ENCODE peak calls at places on chromosomes 3 and 15, in ten cellular contexts. K, L, C, V, S, P, G, H, W and Q are unnamed samples.

GRCh38 chr3:15535757-15536156 is 14.3 kb upstream of the COLQ start:
- DNase-seq in K (no peak), L (no peak), C (no peak), V (no peak), S (peak; percentile 15), P (no peak), G (no peak), H (no peak), W (no peak), Q (no peak)

GRCh38 chr3:197501496-197501878 is 54.3 kb downstream of the BDH1 start:
- DNase-seq in K (no peak), L (no peak), C (peak; percentile 62), V (no peak), S (peak; percentile 31), P (no peak), G (no peak), H (no peak), W (no peak), Q (no peak)

GRCh38 chr3:45574067-45574494 is 20.5 kb upstream of the LIMD1 start:
- DNase-seq in K (no peak), L (no peak), C (no peak), V (no peak), S (no peak), P (no peak), G (no peak), H (no peak), W (no peak), Q (no peak)

GRCh38 chr3:57059416-57059815 is 1.0 kb upstream of the SPATA12 start:
- DNase-seq in K (no peak), L (no peak), C (no peak), V (no peak), S (no peak), P (no peak), G (no peak), H (no peak), W (no peak), Q (no peak)

GRCh38 chr3:177490626-177491025 is 293.3 kb upstream of the TBL1XR1 start:
- DNase-seq in K (no peak), L (no peak), C (no peak), V (no peak), S (no peak), P (no peak), G (no peak), H (no peak), W (no peak), Q (no peak)

GRCh38 chr3:167067844-167068161 is 312.3 kb downstream of the ZBBX start:
- DNase-seq in K (no peak), L (no peak), C (no peak), V (no peak), S (no peak), P (no peak), G (no peak), H (no peak), W (no peak), Q (no peak)

GRCh38 chr3:100796556-100796955 is 87.3 kb downstream of the TFG start:
- DNase-seq in K (no peak), L (no peak), C (no peak), V (no peak), S (peak; percentile 47), P (no peak), G (no peak), H (no peak), W (no peak), Q (no peak)

GRCh38 chr3:152183473-152183872 is 85.3 kb upstream of the MBNL1 start:
- DNase-seq in K (no peak), L (peak; percentile 40), C (peak; percentile 54), V (no peak), S (peak; percentile 44), P (peak; percentile 40), G (peak; percentile 42), H (peak; percentile 34), W (no peak), Q (no peak)

GRCh38 chr3:100706365-100706764 is 2.9 kb upstream of the TFG start:
- DNase-seq in K (no peak), L (no peak), C (no peak), V (no peak), S (peak; percentile 13), P (no peak), G (no peak), H (no peak), W (no peak), Q (no peak)

GRCh38 chr3:141370065-141370533 is 1.8 kb downstream of the ZBTB38 start:
- DNase-seq in K (peak; percentile 69), L (peak; percentile 51), C (peak; percentile 94), V (no peak), S (peak; percentile 90), P (peak; percentile 71), G (peak; percentile 68), H (peak; percentile 68), W (no peak), Q (no peak)

GRCh38 chr3:94195381-94195780 is 132.5 kb downstream of the NSUN3 start:
- DNase-seq in K (no peak), L (no peak), C (no peak), V (no peak), S (no peak), P (no peak), G (no peak), H (no peak), W (no peak), Q (no peak)

GRCh38 chr3:43629254-43629653 is 7.4 kb upstream of the ANO10 start:
- DNase-seq in K (peak; percentile 36), L (no peak), C (no peak), V (no peak), S (peak; percentile 76), P (no peak), G (no peak), H (no peak), W (no peak), Q (no peak)

GRCh38 chr3:120681506-120682038 is 467 bp downstream of the HGD start:
- DNase-seq in K (no peak), L (no peak), C (no peak), V (no peak), S (no peak), P (no peak), G (no peak), H (no peak), W (no peak), Q (no peak)

GRCh38 chr3:120683671-120684301 is 1.7 kb upstream of the HGD start:
- DNase-seq in K (no peak), L (no peak), C (no peak), V (no peak), S (no peak), P (no peak), G (no peak), H (peak; percentile 24), W (no peak), Q (no peak)

GRCh38 chr3:120683213-120683612 is 1.2 kb upstream of the HGD start:
- DNase-seq in K (no peak), L (no peak), C (peak; percentile 19), V (peak; percentile 48), S (peak; percentile 45), P (peak; percentile 11), G (no peak), H (peak; percentile 76), W (no peak), Q (no peak)

GRCh38 chr3:120681018-120681417 is 1.0 kb downstream of the HGD start:
- DNase-seq in K (no peak), L (no peak), C (no peak), V (no peak), S (no peak), P (no peak), G (no peak), H (no peak), W (no peak), Q (no peak)

DNA sequence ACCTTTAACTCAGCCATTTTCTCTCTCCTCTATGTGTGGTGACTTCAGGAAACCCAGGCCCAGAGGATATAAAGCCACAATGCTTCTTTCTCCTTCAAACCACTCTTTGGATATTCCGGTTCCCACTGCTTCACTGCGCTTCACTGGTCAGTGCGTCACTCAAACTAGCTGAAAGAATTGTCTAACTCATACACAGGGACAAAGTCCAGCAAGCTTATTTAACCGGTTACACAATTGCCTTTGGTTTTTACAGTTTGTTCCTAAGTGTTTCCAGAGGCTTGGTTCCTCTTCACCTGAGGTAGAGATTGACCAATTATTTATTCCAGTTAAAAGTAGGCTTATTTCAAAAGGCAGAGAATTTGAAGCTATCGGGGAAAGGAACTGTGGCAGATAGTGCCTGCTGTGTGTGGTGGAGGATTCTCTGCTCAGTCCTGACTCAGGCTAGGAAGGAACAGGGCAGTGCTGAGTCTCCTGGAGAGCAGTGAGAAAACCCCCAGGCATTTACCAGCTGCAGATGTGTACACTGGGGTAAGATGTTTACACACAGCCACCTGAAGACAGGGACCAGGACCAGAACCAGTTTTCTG is at the start of gene HGD:
- DNase-seq in K (peak; percentile 28), L (no peak), C (peak; percentile 97), V (peak; percentile 29), S (peak; percentile 26), P (no peak), G (no peak), H (peak; percentile 75), W (no peak), Q (no peak)
- TF ChIP-seq POLR2A in K (no peak), L (no peak), C (peak; percentile 97), V (peak; percentile 94), S (no peak), P (no peak), G (no peak), H (peak; percentile 89), W (no peak), Q (no peak)

GRCh38 chr3:32413845-32414526 is 22.3 kb downstream of the CMTM7 start:
- DNase-seq in K (no peak), L (no peak), C (no peak), V (no peak), S (no peak), P (no peak), G (no peak), H (no peak), W (peak; percentile 35), Q (no peak)
- TF ChIP-seq POLR2A in K (no peak), L (no peak), C (no peak), V (no peak), S (no peak), P (no peak), G (no peak), H (no peak), W (no peak), Q (no peak)

GRCh38 chr15:63600646-63601025 is 3.4 kb downstream of the FBXL22 start:
- DNase-seq in K (peak; percentile 94), L (peak; percentile 94), C (peak; percentile 78), V (peak; percentile 92), S (peak; percentile 93), P (peak; percentile 86), G (peak; percentile 90), H (peak; percentile 95), W (peak; percentile 88), Q (no peak)
- TF ChIP-seq POLR2A in K (peak; percentile 97), L (peak; percentile 57), C (peak; percentile 87), V (peak; percentile 87), S (peak; percentile 41), P (peak; percentile 76), G (peak; percentile 98), H (peak; percentile 94), W (peak; percentile 40), Q (peak; percentile 92)

GRCh38 chr15:67107014-67107812 is 41.8 kb downstream of the SMAD3 start:
- DNase-seq in K (peak; percentile 99), L (peak; percentile 65), C (peak; percentile 65), V (peak; percentile 38), S (peak; percentile 100), P (no peak), G (peak; percentile 77), H (peak; percentile 87), W (no peak), Q (peak; percentile 65)
- TF ChIP-seq POLR2A in K (no peak), L (no peak), C (no peak), V (no peak), S (peak; percentile 26), P (no peak), G (no peak), H (no peak), W (no peak), Q (peak; percentile 20)

GRCh38 chr3:171321241-171321640 is 139.0 kb downstream of the TNIK start:
- DNase-seq in K (no peak), L (no peak), C (no peak), V (no peak), S (no peak), P (no peak), G (no peak), H (no peak), W (no peak), Q (no peak)
- TF ChIP-seq POLR2A in K (no peak), L (no peak), C (no peak), V (no peak), S (no peak), P (no peak), G (no peak), H (no peak), W (no peak), Q (no peak)